ENCODE peak calls at places on chromosomes 2 and 18, in six cellular contexts. W is psoas muscle; B is pancreas; N is activated T-cell treated with anti-CD3 and anti-CD28 coated beads, Interleukin-2, amount 50 U/mL, for 72 hours; M is CD8-positive, alpha-beta T cell; P is left lung. Z is an unnamed sample.
A peak's percentile ranks its signal among the peaks of the same experiment; 100 is the strongest.

GRCh38 chr2:224126459-224126858 is 87.4 kb upstream of the SERPINE2 start:
- ATAC-seq in W (no peak), B (no peak), N (no peak), M (no peak), P (peak; percentile 52), Z (no peak)

GRCh38 chr2:70541481-70542020 is 12.1 kb downstream of the TGFA start:
- ATAC-seq in W (no peak), B (no peak), N (no peak), M (no peak), P (no peak), Z (no peak)

GRCh38 chr2:80304522-80304878 is at the start of gene LRRTM1:
- ATAC-seq in W (peak; percentile 57), B (no peak), N (no peak), M (no peak), P (peak; percentile 82), Z (peak; percentile 77)

GRCh38 chr2:196638765-196639164 is 750 bp upstream of the CCDC150 start:
- ATAC-seq in W (no peak), B (no peak), N (no peak), M (no peak), P (no peak), Z (no peak)

GRCh38 chr18:34358923-34359322 is 134.2 kb upstream of the NOL4 start:
- ATAC-seq in W (no peak), B (no peak), N (no peak), M (no peak), P (no peak), Z (no peak)

GRCh38 chr2:43818761-43819160 is 19.9 kb downstream of the ABCG5 start:
- ATAC-seq in W (no peak), B (peak; percentile 58), N (peak; percentile 51), M (no peak), P (peak; percentile 58), Z (peak; percentile 26)

GRCh38 chr2:128726911-128727310 is 408.2 kb upstream of the HS6ST1 start:
- ATAC-seq in W (no peak), B (no peak), N (no peak), M (no peak), P (no peak), Z (no peak)

GRCh38 chr2:95552911-95553310 is 38.9 kb upstream of the TRIM43 start:
- ATAC-seq in W (no peak), B (no peak), N (no peak), M (no peak), P (no peak), Z (peak; percentile 39)

GRCh38 chr2:30287857-30288513 is 56.7 kb downstream of the LBH start:
- ATAC-seq in W (no peak), B (no peak), N (no peak), M (peak; percentile 8), P (no peak), Z (no peak)

GRCh38 chr2:11094021-11094810 is 61.1 kb upstream of the SLC66A3 start:
- ATAC-seq in W (no peak), B (no peak), N (no peak), M (no peak), P (no peak), Z (no peak)

GRCh38 chr18:45974088-45974536 is 7.0 kb upstream of the EPG5 start:
- ATAC-seq in W (peak; percentile 95), B (peak; percentile 61), N (peak; percentile 85), M (peak; percentile 83), P (peak; percentile 93), Z (peak; percentile 93)

Z was measured in SK-N-SH treated with all-trans-retinoic acid at 6 μM for 48 hours.